ENCODE peak calls at places on chromosomes 5 and 9, in seven cellular contexts. N is A549, J is fibroblast of the aortic adventitia, E is HCT116, O is lower lobe of right lung, R is astrocyte of the spinal cord, D is endothelial cell of umbilical vein. L is an unnamed sample.

GRCh38 chr5:131416729-131417128 is 152.9 kb downstream of the CDC42SE2 start:
- DNase-seq in N (no peak), J (no peak), E (no peak), O (no peak), R (no peak), D (no peak), L (no peak)

GRCh38 chr9:19113964-19114679 is 11.4 kb upstream of the HAUS6 start:
- DNase-seq in N (no peak), J (no peak), E (no peak), O (no peak), R (no peak), D (no peak), L (no peak)

GRCh38 chr5:38607396-38607795 is 51.0 kb upstream of the LIFR start:
- DNase-seq in N (no peak), J (peak), E (no peak), O (no peak), R (peak), D (no peak), L (no peak)

GRCh38 chr9:91162311-91162710 is 199.4 kb downstream of the AUH start:
- DNase-seq in N (no peak), J (no peak), E (no peak), O (no peak), R (peak), D (no peak), L (no peak)

GRCh38 chr5:20694121-20694520 is 706.1 kb upstream of the CDH18 start:
- DNase-seq in N (no peak), J (no peak), E (no peak), O (no peak), R (peak), D (no peak), L (no peak)

GRCh38 chr5:173484569-173484968 is 131.9 kb downstream of the BOD1 start:
- DNase-seq in N (no peak), J (no peak), E (no peak), O (no peak), R (no peak), D (no peak), L (no peak)

GRCh38 chr9:110521211-110521610 is 58.3 kb downstream of the SVEP1 start:
- DNase-seq in N (no peak), J (no peak), E (no peak), O (no peak), R (no peak), D (no peak), L (no peak)

GRCh38 chr9:128554155-128554862 is 1.9 kb downstream of the SPTAN1 start:
- DNase-seq in N (peak), J (peak), E (peak), O (peak), R (peak), D (peak), L (no peak)

GRCh38 chr5:43601454-43602260 is 1.3 kb upstream of the NNT start:
- DNase-seq in N (no peak), J (peak), E (no peak), O (no peak), R (peak), D (peak), L (no peak)

GRCh38 chr5:174991807-174992308 is 267.5 kb downstream of the MSX2 start:
- DNase-seq in N (no peak), J (no peak), E (no peak), O (no peak), R (no peak), D (no peak), L (no peak)

GRCh38 chr5:74622944-74623343 is 17.6 kb downstream of the ENC1 start:
- DNase-seq in N (no peak), J (no peak), E (no peak), O (no peak), R (no peak), D (no peak), L (no peak)

GRCh38 chr5:134146651-134147544 is 29.9 kb downstream of the SKP1 start:
- DNase-seq in N (no peak), J (no peak), E (no peak), O (peak), R (no peak), D (no peak), L (no peak)

GRCh38 chr5:66209350-66209749 is 65.2 kb downstream of the SREK1 start:
- DNase-seq in N (peak), J (no peak), E (peak), O (no peak), R (no peak), D (no peak), L (no peak)

GRCh38 chr9:137757613-137758029 is 120.0 kb upstream of the CACNA1B start:
- DNase-seq in N (no peak), J (peak), E (peak), O (no peak), R (peak), D (no peak), L (peak)

GRCh38 chr9:137127301-137128157 is 11.4 kb upstream of the GRIN1 start:
- DNase-seq in N (no peak), J (peak), E (no peak), O (no peak), R (no peak), D (peak), L (no peak)

GRCh38 chr9:124559871-124560270 is 52.7 kb upstream of the NR5A1 start:
- DNase-seq in N (no peak), J (no peak), E (no peak), O (no peak), R (peak), D (no peak), L (no peak)

GRCh38 chr5:170737591-170737990 is 45.9 kb upstream of the GABRP start:
- DNase-seq in N (no peak), J (no peak), E (no peak), O (no peak), R (no peak), D (no peak), L (no peak)

GRCh38 chr5:36006161-36006560 is 15.0 kb upstream of the UGT3A1 start:
- DNase-seq in N (no peak), J (no peak), E (no peak), O (no peak), R (no peak), D (no peak), L (no peak)

GRCh38 chr5:151095341-151096000 is 14.6 kb upstream of the TNIP1 start:
- DNase-seq in N (no peak), J (no peak), E (no peak), O (no peak), R (peak), D (peak), L (no peak)

GRCh38 chr5:174145821-174146220 is 100.3 kb downstream of the NSG2 start:
- DNase-seq in N (no peak), J (no peak), E (no peak), O (no peak), R (no peak), D (no peak), L (no peak)

GRCh38 chr9:13901176-13901575 is 412.8 kb downstream of the NFIB start:
- DNase-seq in N (no peak), J (no peak), E (no peak), O (no peak), R (no peak), D (no peak), L (no peak)

GRCh38 chr5:50564079-50564478 is 102.4 kb upstream of the PARP8 start:
- DNase-seq in N (no peak), J (no peak), E (no peak), O (no peak), R (no peak), D (no peak), L (no peak)

GRCh38 chr5:102554092-102554491 is 55.3 kb upstream of the SLCO6A1 start:
- DNase-seq in N (no peak), J (no peak), E (no peak), O (no peak), R (peak), D (no peak), L (no peak)

GRCh38 chr5:173531863-173532262 is 84.6 kb downstream of the BOD1 start:
- DNase-seq in N (no peak), J (no peak), E (no peak), O (no peak), R (no peak), D (no peak), L (no peak)

GRCh38 chr5:73454379-73455036 is 5.9 kb upstream of the FOXD1 start:
- DNase-seq in N (no peak), J (peak), E (peak), O (no peak), R (peak), D (peak), L (no peak)

GRCh38 chr5:15384581-15384980 is 115.4 kb upstream of the FBXL7 start:
- DNase-seq in N (no peak), J (no peak), E (no peak), O (no peak), R (no peak), D (no peak), L (no peak)

GRCh38 chr5:102450313-102450990 is 48.3 kb downstream of the SLCO6A1 start:
- DNase-seq in N (no peak), J (peak), E (peak), O (no peak), R (no peak), D (no peak), L (no peak)

GRCh38 chr5:116032094-116032517 is at the start of gene ARL14EPL:
- DNase-seq in N (peak), J (peak), E (peak), O (peak), R (peak), D (peak), L (no peak)

GRCh38 chr5:159682623-159683022 is 233.7 kb upstream of the ADRA1B start:
- DNase-seq in N (no peak), J (peak), E (peak), O (no peak), R (no peak), D (no peak), L (no peak)

GRCh38 chr5:104179057-104179456 is 616.5 kb upstream of the NUDT12 start:
- DNase-seq in N (peak), J (peak), E (peak), O (no peak), R (peak), D (peak), L (no peak)

GRCh38 chr5:1772634-1773033 is 27.0 kb downstream of the MRPL36 start:
- DNase-seq in N (peak), J (peak), E (peak), O (no peak), R (peak), D (peak), L (no peak)

GRCh38 chr5:69503144-69503488 is 10.5 kb downstream of the OCLN start:
- DNase-seq in N (no peak), J (no peak), E (no peak), O (no peak), R (no peak), D (no peak), L (no peak)

GRCh38 chr5:2995667-2996066 is 244.2 kb upstream of the IRX2 start:
- DNase-seq in N (no peak), J (no peak), E (no peak), O (no peak), R (no peak), D (no peak), L (no peak)

GRCh38 chr9:75087279-75087823 is 604 bp downstream of the NMRK1 start:
- DNase-seq in N (peak), J (peak), E (no peak), O (no peak), R (peak), D (peak), L (no peak)

GRCh38 chr5:9196403-9197224 is 349.3 kb downstream of the SEMA5A start:
- DNase-seq in N (no peak), J (peak), E (no peak), O (no peak), R (peak), D (no peak), L (no peak)

GRCh38 chr5:55226934-55227737 is at the start of gene MCIDAS:
- DNase-seq in N (peak), J (no peak), E (peak), O (peak), R (no peak), D (peak), L (peak)

GRCh38 chr5:140576776-140577201 is 12.2 kb downstream of the SLC35A4 start:
- DNase-seq in N (no peak), J (peak), E (no peak), O (no peak), R (no peak), D (peak), L (no peak)

GRCh38 chr5:140571105-140571504 is 6.5 kb downstream of the SLC35A4 start:
- DNase-seq in N (no peak), J (no peak), E (no peak), O (no peak), R (no peak), D (no peak), L (no peak)

GRCh38 chr5:140573683-140574082 is 9.1 kb downstream of the SLC35A4 start:
- DNase-seq in N (no peak), J (no peak), E (no peak), O (no peak), R (no peak), D (no peak), L (no peak)

GRCh38 chr5:140574165-140574564 is 9.5 kb downstream of the SLC35A4 start:
- DNase-seq in N (no peak), J (peak), E (no peak), O (no peak), R (no peak), D (no peak), L (no peak)

GRCh38 chr5:140575309-140575708 is 10.7 kb downstream of the SLC35A4 start:
- DNase-seq in N (no peak), J (peak), E (peak), O (peak), R (no peak), D (peak), L (no peak)
- TF ChIP-seq CTCF in N (peak), J (peak), E (peak), O (peak), R (peak), D (peak), L (no peak)

GRCh38 chr9:69932901-69933300 is 110.7 kb upstream of the MAMDC2 start:
- DNase-seq in N (peak), J (no peak), E (peak), O (no peak), R (no peak), D (peak), L (no peak)

GRCh38 chr9:69936427-69936826 is 107.2 kb upstream of the MAMDC2 start:
- DNase-seq in N (no peak), J (no peak), E (no peak), O (no peak), R (peak), D (no peak), L (no peak)

GRCh38 chr9:69925452-69925851 is 104.8 kb downstream of the CFAP95 start:
- DNase-seq in N (no peak), J (no peak), E (no peak), O (no peak), R (no peak), D (no peak), L (no peak)

GRCh38 chr9:69933445-69933844 is 110.2 kb upstream of the MAMDC2 start:
- DNase-seq in N (no peak), J (no peak), E (no peak), O (no peak), R (no peak), D (no peak), L (no peak)

GRCh38 chr9:69931340-69931739 is 110.7 kb downstream of the CFAP95 start:
- DNase-seq in N (no peak), J (peak), E (no peak), O (no peak), R (no peak), D (peak), L (no peak)
- TF ChIP-seq CTCF in N (peak), J (peak), E (peak), O (no peak), R (peak), D (peak), L (no peak)

DNA sequence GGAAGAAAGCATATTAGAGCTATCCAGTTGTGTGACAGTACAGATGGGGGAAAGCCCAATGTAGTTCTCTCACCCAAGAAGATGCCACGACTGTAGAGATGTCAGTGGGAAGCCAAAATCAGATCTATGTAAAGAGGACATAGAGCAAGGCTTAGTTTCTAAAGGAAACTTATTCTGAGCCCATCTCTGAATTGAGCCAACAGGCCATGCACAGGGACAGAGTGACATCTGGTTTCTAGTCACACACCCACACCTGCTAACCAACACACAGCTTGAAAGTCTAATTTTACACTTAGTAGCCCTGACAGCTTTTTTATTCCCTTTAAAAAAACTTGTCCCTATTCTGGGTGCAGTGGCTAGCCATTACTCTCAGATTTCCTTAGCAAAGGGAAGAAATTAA is 22.3 kb downstream of the PRELID2 start:
- DNase-seq in N (no peak), J (no peak), E (no peak), O (no peak), R (no peak), D (no peak), L (no peak)
- TF ChIP-seq CTCF in N (no peak), J (no peak), E (no peak), O (no peak), R (no peak), D (no peak), L (no peak)

GRCh38 chr9:134892820-134893420 is 12.3 kb downstream of the FCN2 start:
- DNase-seq in N (no peak), J (no peak), E (no peak), O (no peak), R (no peak), D (no peak), L (no peak)
- TF ChIP-seq CTCF in N (no peak), J (no peak), E (no peak), O (no peak), R (no peak), D (no peak), L (no peak)

L was measured in activated B cell treated with CpG ODN at 0.5 μM for 24 hours.